ENCODE peak calls at places on chromosome 11, in six cellular contexts. One of them, this sample, is unnamed.

GRCh38 chr11:111137846-111138245 is 107.7 kb upstream of the POU2AF2 start:
- DNase-seq in bronchial epithelial cell: no peak
- DNase-seq in lower leg skin: no peak
- DNase-seq in cardiac muscle cell: no peak
- DNase-seq in uterus: no peak
- DNase-seq in IMR-90: no peak
- DNase-seq in this sample: no peak

GRCh38 chr11:111395749-111396148 is 16.7 kb upstream of the POU2AF1 start:
- DNase-seq in bronchial epithelial cell: no peak
- DNase-seq in lower leg skin: no peak
- DNase-seq in cardiac muscle cell: no peak
- DNase-seq in uterus: no peak
- DNase-seq in IMR-90: no peak
- DNase-seq in this sample: no peak

GRCh38 chr11:62926669-62927455 is 5.7 kb upstream of the CHRM1 start:
- DNase-seq in bronchial epithelial cell: no peak
- DNase-seq in lower leg skin: no peak
- DNase-seq in cardiac muscle cell: no peak
- DNase-seq in uterus: no peak
- DNase-seq in IMR-90: no peak
- DNase-seq in this sample: no peak

GRCh38 chr11:43124272-43124920 is 187.4 kb upstream of the API5 start:
- DNase-seq in bronchial epithelial cell: no peak
- DNase-seq in lower leg skin: no peak
- DNase-seq in cardiac muscle cell: no peak
- DNase-seq in uterus: no peak
- DNase-seq in IMR-90: no peak
- DNase-seq in this sample: no peak

GRCh38 chr11:45754261-45754709 is 50.7 kb upstream of the SLC35C1 start:
- DNase-seq in bronchial epithelial cell: peak; percentile 8
- DNase-seq in lower leg skin: no peak
- DNase-seq in cardiac muscle cell: peak; percentile 87
- DNase-seq in uterus: peak; percentile 24
- DNase-seq in IMR-90: peak; percentile 2
- DNase-seq in this sample: no peak

GRCh38 chr11:109304159-109304558 is 117.8 kb upstream of the C11orf87 start:
- DNase-seq in bronchial epithelial cell: peak; percentile 81
- DNase-seq in lower leg skin: no peak
- DNase-seq in cardiac muscle cell: no peak
- DNase-seq in uterus: no peak
- DNase-seq in IMR-90: peak; percentile 30
- DNase-seq in this sample: no peak

GRCh38 chr11:66248903-66249302 is 19.5 kb upstream of the RAB1B start:
- DNase-seq in bronchial epithelial cell: no peak
- DNase-seq in lower leg skin: no peak
- DNase-seq in cardiac muscle cell: no peak
- DNase-seq in uterus: no peak
- DNase-seq in IMR-90: no peak
- DNase-seq in this sample: no peak

GRCh38 chr11:94678236-94678635 is 89.9 kb upstream of the AMOTL1 start:
- DNase-seq in bronchial epithelial cell: peak; percentile 91
- DNase-seq in lower leg skin: peak; percentile 12
- DNase-seq in cardiac muscle cell: no peak
- DNase-seq in uterus: no peak
- DNase-seq in IMR-90: no peak
- DNase-seq in this sample: no peak

GRCh38 chr11:92123540-92123939 is 101.1 kb upstream of the FAT3 start:
- DNase-seq in bronchial epithelial cell: peak; percentile 71
- DNase-seq in lower leg skin: no peak
- DNase-seq in cardiac muscle cell: no peak
- DNase-seq in uterus: no peak
- DNase-seq in IMR-90: peak; percentile 0
- DNase-seq in this sample: no peak

GRCh38 chr11:116232364-116232801 is 540.4 kb downstream of the BUD13 start:
- DNase-seq in bronchial epithelial cell: no peak
- DNase-seq in lower leg skin: no peak
- DNase-seq in cardiac muscle cell: no peak
- DNase-seq in uterus: peak; percentile 34
- DNase-seq in IMR-90: no peak
- DNase-seq in this sample: no peak

GRCh38 chr11:75261474-75261847 is 20.9 kb downstream of the TPBGL start:
- DNase-seq in bronchial epithelial cell: no peak
- DNase-seq in lower leg skin: no peak
- DNase-seq in cardiac muscle cell: no peak
- DNase-seq in uterus: peak; percentile 13
- DNase-seq in IMR-90: no peak
- DNase-seq in this sample: no peak

GRCh38 chr11:34136420-34136819 is 31.0 kb downstream of the NAT10 start:
- DNase-seq in bronchial epithelial cell: no peak
- DNase-seq in lower leg skin: no peak
- DNase-seq in cardiac muscle cell: no peak
- DNase-seq in uterus: no peak
- DNase-seq in IMR-90: no peak
- DNase-seq in this sample: no peak

GRCh38 chr11:19508166-19508565 is 204.5 kb upstream of the NAV2 start:
- DNase-seq in bronchial epithelial cell: no peak
- DNase-seq in lower leg skin: no peak
- DNase-seq in cardiac muscle cell: no peak
- DNase-seq in uterus: no peak
- DNase-seq in IMR-90: peak; percentile 3
- DNase-seq in this sample: no peak

GRCh38 chr11:41622707-41623359 is 163.4 kb upstream of the LRRC4C start:
- DNase-seq in bronchial epithelial cell: no peak
- DNase-seq in lower leg skin: no peak
- DNase-seq in cardiac muscle cell: no peak
- DNase-seq in uterus: no peak
- DNase-seq in IMR-90: no peak
- DNase-seq in this sample: no peak

GRCh38 chr11:111189466-111189865 is 56.1 kb upstream of the POU2AF2 start:
- DNase-seq in bronchial epithelial cell: peak; percentile 29
- DNase-seq in lower leg skin: no peak
- DNase-seq in cardiac muscle cell: no peak
- DNase-seq in uterus: no peak
- DNase-seq in IMR-90: peak; percentile 35
- DNase-seq in this sample: no peak

GRCh38 chr11:100978442-100978841 is 151.2 kb downstream of the PGR start:
- DNase-seq in bronchial epithelial cell: no peak
- DNase-seq in lower leg skin: no peak
- DNase-seq in cardiac muscle cell: no peak
- DNase-seq in uterus: no peak
- DNase-seq in IMR-90: no peak
- DNase-seq in this sample: no peak

GRCh38 chr11:10669258-10670033 is 24.1 kb downstream of the IRAG1 start:
- DNase-seq in bronchial epithelial cell: no peak
- DNase-seq in lower leg skin: no peak
- DNase-seq in cardiac muscle cell: no peak
- DNase-seq in uterus: peak; percentile 79
- DNase-seq in IMR-90: peak; percentile 76
- DNase-seq in this sample: no peak

GRCh38 chr11:10806206-10806605 is 2.5 kb downstream of the EIF4G2 start:
- DNase-seq in bronchial epithelial cell: no peak
- DNase-seq in lower leg skin: no peak
- DNase-seq in cardiac muscle cell: no peak
- DNase-seq in uterus: no peak
- DNase-seq in IMR-90: no peak
- DNase-seq in this sample: no peak

GRCh38 chr11:117145393-117145761 is 1.3 kb downstream of the PAFAH1B2 start:
- DNase-seq in bronchial epithelial cell: peak; percentile 33
- DNase-seq in lower leg skin: no peak
- DNase-seq in cardiac muscle cell: peak; percentile 17
- DNase-seq in uterus: peak; percentile 56
- DNase-seq in IMR-90: peak; percentile 32
- DNase-seq in this sample: peak; percentile 7

GRCh38 chr11:108786281-108786990 is 121.6 kb downstream of the DDX10 start:
- DNase-seq in bronchial epithelial cell: peak; percentile 49
- DNase-seq in lower leg skin: no peak
- DNase-seq in cardiac muscle cell: no peak
- DNase-seq in uterus: no peak
- DNase-seq in IMR-90: no peak
- DNase-seq in this sample: no peak

GRCh38 chr11:19864141-19865120 is 151.8 kb downstream of the NAV2 start:
- DNase-seq in bronchial epithelial cell: no peak
- DNase-seq in lower leg skin: no peak
- DNase-seq in cardiac muscle cell: no peak
- DNase-seq in uterus: no peak
- DNase-seq in IMR-90: no peak
- DNase-seq in this sample: no peak

GRCh38 chr11:11849127-11849746 is 7.5 kb downstream of the USP47 start:
- DNase-seq in bronchial epithelial cell: peak; percentile 74
- DNase-seq in lower leg skin: peak; percentile 40
- DNase-seq in cardiac muscle cell: peak; percentile 80
- DNase-seq in uterus: peak; percentile 51
- DNase-seq in IMR-90: peak; percentile 62
- DNase-seq in this sample: peak; percentile 59

GRCh38 chr11:130979386-130979972 is 63.2 kb upstream of the SNX19 start:
- DNase-seq in bronchial epithelial cell: peak; percentile 52
- DNase-seq in lower leg skin: no peak
- DNase-seq in cardiac muscle cell: peak; percentile 38
- DNase-seq in uterus: no peak
- DNase-seq in IMR-90: peak; percentile 61
- DNase-seq in this sample: peak; percentile 9

DNA sequence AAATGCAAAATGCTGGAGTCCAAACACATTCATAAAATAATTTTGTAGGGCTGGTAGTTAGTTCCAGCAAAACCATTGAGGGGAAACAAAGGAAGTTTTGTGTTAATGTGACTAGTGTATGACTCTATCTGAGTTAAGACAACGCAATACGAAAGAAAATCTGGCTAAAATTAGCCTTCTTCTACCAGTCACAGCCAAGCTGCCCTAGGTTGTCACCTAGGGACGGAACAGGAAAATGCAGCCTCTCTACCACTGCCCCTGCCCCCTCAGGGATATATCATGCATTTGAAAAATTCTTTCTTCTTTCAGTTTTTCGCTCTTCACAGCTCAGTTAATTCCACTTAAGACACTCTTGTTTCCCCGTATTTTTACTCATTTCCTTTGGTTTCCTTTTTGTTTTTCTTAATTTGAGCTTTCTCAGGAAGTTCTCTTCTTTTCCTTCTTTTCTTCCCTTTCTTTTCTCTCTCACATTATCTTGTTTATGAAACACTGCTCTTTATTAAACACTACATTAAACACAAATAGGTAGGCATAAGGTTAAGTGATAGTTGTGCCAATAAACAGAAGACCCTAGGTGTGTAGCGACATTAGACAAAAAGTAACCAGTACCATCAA is 30.6 kb downstream of the KIRREL3 start:
- DNase-seq in bronchial epithelial cell: peak; percentile 14
- DNase-seq in lower leg skin: no peak
- DNase-seq in cardiac muscle cell: peak; percentile 52
- DNase-seq in uterus: no peak
- DNase-seq in IMR-90: peak; percentile 83
- DNase-seq in this sample: peak; percentile 26
- TF ChIP-seq CTCF in bronchial epithelial cell: peak; percentile 22
- TF ChIP-seq CTCF in lower leg skin: no peak
- TF ChIP-seq CTCF in cardiac muscle cell: peak; percentile 56
- TF ChIP-seq CTCF in uterus: no peak
- TF ChIP-seq CTCF in IMR-90: peak; percentile 93
- TF ChIP-seq CTCF in this sample: peak; percentile 43

GRCh38 chr11:79201637-79202347 is 239.0 kb downstream of the TENM4 start:
- DNase-seq in bronchial epithelial cell: peak; percentile 21
- DNase-seq in lower leg skin: no peak
- DNase-seq in cardiac muscle cell: no peak
- DNase-seq in uterus: no peak
- DNase-seq in IMR-90: no peak
- DNase-seq in this sample: no peak
- TF ChIP-seq CTCF in bronchial epithelial cell: no peak
- TF ChIP-seq CTCF in lower leg skin: no peak
- TF ChIP-seq CTCF in cardiac muscle cell: no peak
- TF ChIP-seq CTCF in uterus: no peak
- TF ChIP-seq CTCF in IMR-90: no peak
- TF ChIP-seq CTCF in this sample: no peak

GRCh38 chr11:3091846-3092602 is 34.8 kb upstream of the CARS1 start:
- DNase-seq in bronchial epithelial cell: peak; percentile 68
- DNase-seq in lower leg skin: no peak
- DNase-seq in cardiac muscle cell: peak; percentile 69
- DNase-seq in uterus: peak; percentile 63
- DNase-seq in IMR-90: peak; percentile 44
- DNase-seq in this sample: peak; percentile 73

GRCh38 chr11:3094223-3094824 is 37.1 kb upstream of the CARS1 start:
- DNase-seq in bronchial epithelial cell: no peak
- DNase-seq in lower leg skin: no peak
- DNase-seq in cardiac muscle cell: no peak
- DNase-seq in uterus: no peak
- DNase-seq in IMR-90: no peak
- DNase-seq in this sample: no peak

GRCh38 chr11:3091081-3091845 is 34.0 kb upstream of the CARS1 start:
- DNase-seq in bronchial epithelial cell: no peak
- DNase-seq in lower leg skin: no peak
- DNase-seq in cardiac muscle cell: no peak
- DNase-seq in uterus: no peak
- DNase-seq in IMR-90: no peak
- DNase-seq in this sample: no peak

GRCh38 chr11:3093281-3094191 is 36.3 kb upstream of the CARS1 start:
- DNase-seq in bronchial epithelial cell: no peak
- DNase-seq in lower leg skin: no peak
- DNase-seq in cardiac muscle cell: no peak
- DNase-seq in uterus: no peak
- DNase-seq in IMR-90: no peak
- DNase-seq in this sample: no peak

GRCh38 chr11:3092603-3093141 is 35.4 kb upstream of the CARS1 start:
- DNase-seq in bronchial epithelial cell: no peak
- DNase-seq in lower leg skin: no peak
- DNase-seq in cardiac muscle cell: no peak
- DNase-seq in uterus: no peak
- DNase-seq in IMR-90: no peak
- DNase-seq in this sample: no peak
- TF ChIP-seq CTCF in bronchial epithelial cell: no peak
- TF ChIP-seq CTCF in lower leg skin: no peak
- TF ChIP-seq CTCF in cardiac muscle cell: no peak
- TF ChIP-seq CTCF in uterus: no peak
- TF ChIP-seq CTCF in IMR-90: no peak
- TF ChIP-seq CTCF in this sample: no peak

GRCh38 chr11:99638073-99638553 is 617.4 kb downstream of the CNTN5 start:
- DNase-seq in bronchial epithelial cell: no peak
- DNase-seq in lower leg skin: no peak
- DNase-seq in cardiac muscle cell: no peak
- DNase-seq in uterus: no peak
- DNase-seq in IMR-90: no peak
- DNase-seq in this sample: no peak

GRCh38 chr11:99632969-99633368 is 612.2 kb downstream of the CNTN5 start:
- DNase-seq in bronchial epithelial cell: no peak
- DNase-seq in lower leg skin: no peak
- DNase-seq in cardiac muscle cell: no peak
- DNase-seq in uterus: no peak
- DNase-seq in IMR-90: no peak
- DNase-seq in this sample: no peak

GRCh38 chr11:99631618-99632017 is 610.9 kb downstream of the CNTN5 start:
- DNase-seq in bronchial epithelial cell: no peak
- DNase-seq in lower leg skin: no peak
- DNase-seq in cardiac muscle cell: no peak
- DNase-seq in uterus: no peak
- DNase-seq in IMR-90: no peak
- DNase-seq in this sample: no peak

DNA sequence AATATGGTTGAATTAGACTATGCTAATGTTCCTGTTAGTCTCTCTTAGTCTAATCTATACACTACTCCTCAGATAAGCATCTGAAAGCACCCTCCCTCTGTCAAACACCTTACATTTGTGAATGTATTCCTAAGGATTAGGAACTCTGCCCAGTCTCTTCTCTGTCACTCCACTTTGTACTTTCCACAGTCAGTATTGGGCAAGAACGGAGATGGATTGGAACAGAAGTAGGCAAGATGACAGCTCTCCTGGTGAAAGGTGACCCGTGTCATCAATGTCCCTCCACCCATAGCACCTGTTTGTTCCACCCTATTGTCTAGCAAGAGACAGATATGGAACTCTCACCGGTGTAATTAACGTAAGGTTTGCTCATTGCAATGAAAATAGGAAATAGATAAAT is 613.8 kb downstream of the CNTN5 start:
- DNase-seq in bronchial epithelial cell: no peak
- DNase-seq in lower leg skin: no peak
- DNase-seq in cardiac muscle cell: no peak
- DNase-seq in uterus: no peak
- DNase-seq in IMR-90: no peak
- DNase-seq in this sample: no peak
- TF ChIP-seq CTCF in bronchial epithelial cell: no peak
- TF ChIP-seq CTCF in lower leg skin: no peak
- TF ChIP-seq CTCF in cardiac muscle cell: no peak
- TF ChIP-seq CTCF in uterus: no peak
- TF ChIP-seq CTCF in IMR-90: no peak
- TF ChIP-seq CTCF in this sample: no peak